ENCODE peak calls at places on chromosomes 12 and 14, in five cellular contexts. N is NCI-H1092 treated with DMSO at 0.1 percent for 48 hours, Z is left ventricle myocardium inferior, U is thoracic aorta, O is WTC11. J is an unnamed sample.

GRCh38 chr12:45670339-45671065 is 59.0 kb upstream of the ARID2 start:
- DNase-seq in N (no peak), Z (no peak), U (no peak), O (no peak), J (no peak)

GRCh38 chr12:108563804-108564151 is 1.4 kb downstream of the ISCU start:
- DNase-seq in N (no peak), Z (no peak), U (no peak), O (no peak), J (no peak)

GRCh38 chr12:117685115-117685926 is 283.5 kb downstream of the KSR2 start:
- DNase-seq in N (no peak), Z (no peak), U (no peak), O (peak; percentile 85), J (no peak)

GRCh38 chr12:24228980-24229730 is 279.7 kb upstream of the SOX5 start:
- DNase-seq in N (no peak), Z (no peak), U (no peak), O (no peak), J (no peak)

GRCh38 chr12:110281549-110282342 is 699 bp downstream of the ATP2A2 start:
- DNase-seq in N (peak; percentile 42), Z (peak; percentile 43), U (no peak), O (peak; percentile 35), J (peak; percentile 66)

GRCh38 chr14:66403183-66403582 is 83.0 kb upstream of the CCDC196 start:
- DNase-seq in N (peak; percentile 54), Z (no peak), U (no peak), O (no peak), J (peak; percentile 4)

GRCh38 chr12:118360785-118361404 is 11.8 kb downstream of the TAOK3 start:
- DNase-seq in N (no peak), Z (no peak), U (no peak), O (no peak), J (no peak)

GRCh38 chr12:58067610-58068387 is 126.4 kb downstream of the ATP23 start:
- DNase-seq in N (no peak), Z (no peak), U (no peak), O (no peak), J (no peak)

GRCh38 chr14:51806624-51807023 is 53.8 kb upstream of the GNG2 start:
- DNase-seq in N (no peak), Z (no peak), U (no peak), O (no peak), J (no peak)

GRCh38 chr12:10636611-10637010 is 23.2 kb upstream of the MAGOHB start:
- DNase-seq in N (no peak), Z (no peak), U (no peak), O (no peak), J (no peak)

GRCh38 chr12:117047810-117048584 is 51.2 kb downstream of the TESC start:
- DNase-seq in N (no peak), Z (peak; percentile 73), U (no peak), O (no peak), J (no peak)